ENCODE peak calls at places on chromosomes 3 and 15, in five cellular contexts. One of them, this sample, is unnamed.

GRCh38 chr3:19757773-19758172 is 176.2 kb downstream of the EFHB start:
- DNase-seq in Panc1: no peak
- DNase-seq in GM12892: no peak
- DNase-seq in sigmoid colon: no peak
- DNase-seq in HepG2: no peak
- DNase-seq in this sample: no peak

GRCh38 chr15:27826902-27827321 is 272.2 kb downstream of the OCA2 start:
- DNase-seq in Panc1: no peak
- DNase-seq in GM12892: no peak
- DNase-seq in sigmoid colon: no peak
- DNase-seq in HepG2: no peak
- DNase-seq in this sample: no peak

GRCh38 chr3:1710663-1711062 is 388.0 kb upstream of the CNTN4 start:
- DNase-seq in Panc1: no peak
- DNase-seq in GM12892: no peak
- DNase-seq in sigmoid colon: no peak
- DNase-seq in HepG2: no peak
- DNase-seq in this sample: no peak

GRCh38 chr3:11641316-11641682 is 2.4 kb downstream of the VGLL4 start:
- DNase-seq in Panc1: no peak
- DNase-seq in GM12892: no peak
- DNase-seq in sigmoid colon: no peak
- DNase-seq in HepG2: no peak
- DNase-seq in this sample: no peak

GRCh38 chr3:144763878-144764454 is 792.3 kb downstream of the DIPK2A start:
- DNase-seq in Panc1: no peak
- DNase-seq in GM12892: no peak
- DNase-seq in sigmoid colon: no peak
- DNase-seq in HepG2: no peak
- DNase-seq in this sample: no peak

GRCh38 chr3:188842628-188843027 is 329.1 kb upstream of the TPRG1 start:
- DNase-seq in Panc1: no peak
- DNase-seq in GM12892: no peak
- DNase-seq in sigmoid colon: no peak
- DNase-seq in HepG2: no peak
- DNase-seq in this sample: no peak

GRCh38 chr3:143286392-143287010 is 166.9 kb downstream of the CHST2 start:
- DNase-seq in Panc1: no peak
- DNase-seq in GM12892: no peak
- DNase-seq in sigmoid colon: no peak
- DNase-seq in HepG2: no peak
- DNase-seq in this sample: no peak

GRCh38 chr3:140223197-140223596 is 288.2 kb downstream of the CLSTN2 start:
- DNase-seq in Panc1: no peak
- DNase-seq in GM12892: no peak
- DNase-seq in sigmoid colon: no peak
- DNase-seq in HepG2: no peak
- DNase-seq in this sample: no peak

GRCh38 chr3:14480207-14481017 is 59.7 kb downstream of the GRIP2 start:
- DNase-seq in Panc1: no peak
- DNase-seq in GM12892: no peak
- DNase-seq in sigmoid colon: no peak
- DNase-seq in HepG2: no peak
- DNase-seq in this sample: no peak

GRCh38 chr15:51625236-51625635 is 2.7 kb upstream of the DMXL2 start:
- DNase-seq in Panc1: no peak
- DNase-seq in GM12892: no peak
- DNase-seq in sigmoid colon: no peak
- DNase-seq in HepG2: no peak
- DNase-seq in this sample: no peak

GRCh38 chr15:50881121-50882048 is 27.1 kb upstream of the AP4E1 start:
- DNase-seq in Panc1: no peak
- DNase-seq in GM12892: no peak
- DNase-seq in sigmoid colon: no peak
- DNase-seq in HepG2: peak; percentile 5
- DNase-seq in this sample: no peak

GRCh38 chr3:18766971-18767370 is 341.8 kb upstream of the SATB1 start:
- DNase-seq in Panc1: no peak
- DNase-seq in GM12892: no peak
- DNase-seq in sigmoid colon: no peak
- DNase-seq in HepG2: no peak
- DNase-seq in this sample: no peak

GRCh38 chr15:41485226-41485625 is 8.4 kb upstream of the ITPKA start:
- DNase-seq in Panc1: no peak
- DNase-seq in GM12892: no peak
- DNase-seq in sigmoid colon: no peak
- DNase-seq in HepG2: no peak
- DNase-seq in this sample: no peak

GRCh38 chr3:192080336-192080735 is 619.4 kb downstream of the PYDC2 start:
- DNase-seq in Panc1: no peak
- DNase-seq in GM12892: no peak
- DNase-seq in sigmoid colon: no peak
- DNase-seq in HepG2: no peak
- DNase-seq in this sample: no peak

GRCh38 chr3:143526016-143526540 is 322.2 kb downstream of the SLC9A9 start:
- DNase-seq in Panc1: no peak
- DNase-seq in GM12892: no peak
- DNase-seq in sigmoid colon: no peak
- DNase-seq in HepG2: no peak
- DNase-seq in this sample: no peak

GRCh38 chr3:127951276-127951675 is 36.2 kb downstream of the KBTBD12 start:
- DNase-seq in Panc1: no peak
- DNase-seq in GM12892: no peak
- DNase-seq in sigmoid colon: no peak
- DNase-seq in HepG2: no peak
- DNase-seq in this sample: no peak

GRCh38 chr3:153094386-153094785 is 67.6 kb upstream of the RAP2B start:
- DNase-seq in Panc1: no peak
- DNase-seq in GM12892: no peak
- DNase-seq in sigmoid colon: no peak
- DNase-seq in HepG2: no peak
- DNase-seq in this sample: no peak
- TF ChIP-seq POLR2AphosphoS5 in Panc1: no peak
- TF ChIP-seq POLR2AphosphoS5 in GM12892: no peak
- TF ChIP-seq POLR2AphosphoS5 in sigmoid colon: no peak
- TF ChIP-seq POLR2AphosphoS5 in HepG2: no peak
- TF ChIP-seq POLR2AphosphoS5 in this sample: no peak

GRCh38 chr15:40308844-40309189 is 1.1 kb upstream of the PLCB2 start:
- DNase-seq in Panc1: no peak
- DNase-seq in GM12892: no peak
- DNase-seq in sigmoid colon: peak; percentile 70
- DNase-seq in HepG2: no peak
- DNase-seq in this sample: no peak
- TF ChIP-seq POLR2AphosphoS5 in Panc1: no peak
- TF ChIP-seq POLR2AphosphoS5 in GM12892: no peak
- TF ChIP-seq POLR2AphosphoS5 in sigmoid colon: no peak
- TF ChIP-seq POLR2AphosphoS5 in HepG2: no peak
- TF ChIP-seq POLR2AphosphoS5 in this sample: no peak

GRCh38 chr3:50270841-50271240 is 1.9 kb downstream of the SEMA3B start:
- DNase-seq in Panc1: no peak
- DNase-seq in GM12892: no peak
- DNase-seq in sigmoid colon: no peak
- DNase-seq in HepG2: no peak
- DNase-seq in this sample: no peak

GRCh38 chr3:50271314-50272072 is 2.5 kb downstream of the SEMA3B start:
- DNase-seq in Panc1: no peak
- DNase-seq in GM12892: no peak
- DNase-seq in sigmoid colon: no peak
- DNase-seq in HepG2: peak; percentile 91
- DNase-seq in this sample: no peak

GRCh38 chr3:50273689-50274065 is 4.7 kb downstream of the SEMA3B start:
- DNase-seq in Panc1: no peak
- DNase-seq in GM12892: no peak
- DNase-seq in sigmoid colon: peak; percentile 67
- DNase-seq in HepG2: no peak
- DNase-seq in this sample: no peak

GRCh38 chr3:50274371-50275104 is 4.3 kb upstream of the LSMEM2 start:
- DNase-seq in Panc1: peak; percentile 36
- DNase-seq in GM12892: peak; percentile 65
- DNase-seq in sigmoid colon: peak; percentile 80
- DNase-seq in HepG2: peak; percentile 60
- DNase-seq in this sample: peak; percentile 71

DNA sequence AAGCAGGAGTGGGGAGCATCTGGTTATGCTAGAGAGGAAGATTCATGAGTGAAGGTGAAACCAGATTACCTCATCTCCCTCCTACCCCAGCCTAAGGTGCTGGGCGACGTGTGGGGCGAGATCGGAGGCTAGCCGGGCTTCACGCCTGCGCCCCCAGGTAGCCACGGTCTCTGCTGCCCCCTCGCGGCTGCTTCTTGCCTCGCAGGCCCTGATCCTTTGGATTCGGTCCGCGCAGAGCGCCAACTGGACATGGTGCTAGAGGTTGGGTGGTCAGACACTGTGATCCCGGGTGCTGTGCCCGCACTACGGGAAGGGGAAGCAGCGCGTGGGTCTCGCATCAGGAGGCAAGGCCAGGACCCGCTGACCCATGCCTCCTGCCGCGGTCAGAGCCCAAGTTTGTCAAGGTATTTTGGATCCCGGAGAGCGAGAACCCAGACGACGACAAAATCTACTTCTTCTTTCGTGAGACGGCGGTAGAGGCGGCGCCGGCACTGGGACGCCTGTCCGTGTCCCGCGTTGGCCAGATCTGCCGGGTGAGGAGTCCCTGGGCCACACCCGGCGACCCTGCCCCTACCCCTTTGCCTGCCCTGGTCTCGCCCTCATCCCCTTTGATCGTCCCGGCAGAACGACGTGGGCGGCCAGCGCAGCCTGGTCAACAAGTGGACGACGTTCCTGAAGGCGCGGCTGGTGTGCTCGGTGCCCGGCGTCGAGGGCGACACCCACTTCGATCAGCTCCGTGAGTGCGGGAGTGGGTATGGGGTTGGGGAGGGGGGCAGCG is 4.2 kb downstream of the SEMA3B start:
- DNase-seq in Panc1: no peak
- DNase-seq in GM12892: peak; percentile 99
- DNase-seq in sigmoid colon: peak; percentile 92
- DNase-seq in HepG2: peak; percentile 64
- DNase-seq in this sample: peak; percentile 99
- TF ChIP-seq POLR2AphosphoS5 in Panc1: no peak
- TF ChIP-seq POLR2AphosphoS5 in GM12892: no peak
- TF ChIP-seq POLR2AphosphoS5 in sigmoid colon: no peak
- TF ChIP-seq POLR2AphosphoS5 in HepG2: peak; percentile 37
- TF ChIP-seq POLR2AphosphoS5 in this sample: no peak

GRCh38 chr15:84748274-84749110 is at the start of gene ZNF592:
- DNase-seq in Panc1: no peak
- DNase-seq in GM12892: peak; percentile 58
- DNase-seq in sigmoid colon: peak; percentile 93
- DNase-seq in HepG2: peak; percentile 36
- DNase-seq in this sample: peak; percentile 61
- TF ChIP-seq POLR2AphosphoS5 in Panc1: peak; percentile 54
- TF ChIP-seq POLR2AphosphoS5 in GM12892: no peak
- TF ChIP-seq POLR2AphosphoS5 in sigmoid colon: no peak
- TF ChIP-seq POLR2AphosphoS5 in HepG2: no peak
- TF ChIP-seq POLR2AphosphoS5 in this sample: no peak

GRCh38 chr3:180072786-180073185 is 36.0 kb upstream of the PEX5L start:
- DNase-seq in Panc1: no peak
- DNase-seq in GM12892: no peak
- DNase-seq in sigmoid colon: no peak
- DNase-seq in HepG2: no peak
- DNase-seq in this sample: no peak

GRCh38 chr3:180070925-180071324 is 34.2 kb upstream of the PEX5L start:
- DNase-seq in Panc1: no peak
- DNase-seq in GM12892: no peak
- DNase-seq in sigmoid colon: no peak
- DNase-seq in HepG2: no peak
- DNase-seq in this sample: no peak

GRCh38 chr3:180073561-180073960 is 36.8 kb upstream of the PEX5L start:
- DNase-seq in Panc1: no peak
- DNase-seq in GM12892: no peak
- DNase-seq in sigmoid colon: no peak
- DNase-seq in HepG2: no peak
- DNase-seq in this sample: no peak
- TF ChIP-seq POLR2AphosphoS5 in Panc1: no peak
- TF ChIP-seq POLR2AphosphoS5 in GM12892: no peak
- TF ChIP-seq POLR2AphosphoS5 in sigmoid colon: no peak
- TF ChIP-seq POLR2AphosphoS5 in HepG2: no peak
- TF ChIP-seq POLR2AphosphoS5 in this sample: no peak

DNA sequence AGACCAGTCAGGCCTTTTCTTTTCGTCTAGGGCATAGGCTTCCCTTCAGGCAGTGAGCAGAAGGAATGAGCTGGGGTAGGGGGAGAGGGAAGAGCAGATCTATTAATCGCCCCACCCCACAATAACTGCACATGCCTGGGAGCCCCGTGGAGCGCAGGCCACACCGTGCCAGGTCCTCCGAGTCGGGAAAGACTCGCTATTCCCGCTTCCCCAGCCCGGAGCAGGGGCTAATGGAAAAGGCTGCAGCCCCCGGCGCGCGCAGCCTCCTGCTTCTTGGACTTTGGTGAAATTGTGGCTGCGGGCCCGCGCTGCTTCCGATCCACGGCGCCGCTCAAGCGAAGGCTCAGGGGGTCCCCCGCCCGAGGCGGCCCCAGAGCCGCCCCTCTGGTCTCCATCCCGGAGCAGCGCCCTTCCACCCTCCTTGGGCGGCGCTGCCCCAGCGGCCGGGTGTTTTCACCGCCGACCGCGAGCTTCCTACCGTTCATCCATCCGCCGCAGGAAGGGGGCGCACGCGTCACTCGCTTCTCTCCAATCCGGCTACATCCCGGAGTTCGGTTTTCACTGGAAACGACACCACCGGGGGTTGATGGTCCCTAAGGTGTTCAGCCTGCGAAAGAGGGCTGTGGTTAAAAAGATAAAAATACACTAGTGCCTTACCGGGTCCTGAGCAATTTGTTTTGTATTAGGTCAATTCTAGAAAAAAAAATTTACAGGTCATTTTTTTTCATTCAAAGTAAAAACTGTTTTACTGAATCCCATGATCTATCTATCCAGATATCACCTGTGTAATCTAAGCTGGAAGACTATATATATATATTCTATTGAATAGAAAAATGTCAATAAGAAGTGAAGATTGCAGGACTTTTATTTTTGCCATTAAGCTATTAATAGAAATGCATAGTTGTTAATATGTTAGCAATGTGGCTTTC is 4.4 kb upstream of the SYNM start:
- DNase-seq in Panc1: no peak
- DNase-seq in GM12892: peak; percentile 50
- DNase-seq in sigmoid colon: peak; percentile 94
- DNase-seq in HepG2: peak; percentile 62
- DNase-seq in this sample: peak; percentile 35
- TF ChIP-seq POLR2AphosphoS5 in Panc1: no peak
- TF ChIP-seq POLR2AphosphoS5 in GM12892: no peak
- TF ChIP-seq POLR2AphosphoS5 in sigmoid colon: peak; percentile 59
- TF ChIP-seq POLR2AphosphoS5 in HepG2: no peak
- TF ChIP-seq POLR2AphosphoS5 in this sample: no peak

This sample was measured in GM12891.